ENCODE peak calls at places on chromosomes 7 and 10, in six cellular contexts. W is body of pancreas, O is mammary epithelial cell, Q is ovary, P is OCI-LY7, L is fibroblast of lung. N is an unnamed sample.

GRCh38 chr10:86861351-86861750 is 96.1 kb downstream of the MMRN2 start:
- DNase-seq in Q (no peak), L (no peak), O (no peak), P (no peak), W (no peak), N (no peak)

GRCh38 chr10:132846631-132847415 is 60.9 kb upstream of the NKX6-2 start:
- DNase-seq in L (no peak), P (no peak), Q (no peak), O (no peak), W (no peak), N (no peak)

GRCh38 chr7:142795339-142795863 is 24.6 kb downstream of the PRSS2 start:
- DNase-seq in Q (no peak), O (no peak), L (no peak), W (no peak), P (peak; percentile 77), N (no peak)

GRCh38 chr7:94434031-94434430 is 39.3 kb downstream of the COL1A2 start:
- DNase-seq in P (no peak), L (peak; percentile 5), O (no peak), W (no peak), Q (no peak), N (no peak)

GRCh38 chr7:83065714-83066113 is 97.0 kb downstream of the PCLO start:
- DNase-seq in W (no peak), L (peak; percentile 16), O (peak; percentile 24), P (no peak), Q (no peak), N (peak; percentile 19)

GRCh38 chr10:71965623-71966022 is 1.4 kb downstream of the CHST3 start:
- DNase-seq in P (no peak), W (no peak), Q (peak; percentile 43), L (no peak), O (no peak), N (no peak)

GRCh38 chr10:66148312-66148711 is 777.5 kb upstream of the LRRTM3 start:
- DNase-seq in P (no peak), Q (no peak), O (no peak), W (no peak), L (no peak), N (no peak)

GRCh38 chr10:58936364-58936763 is 240.1 kb upstream of the PHYHIPL start:
- DNase-seq in L (no peak), Q (no peak), P (no peak), O (no peak), W (no peak), N (no peak)

GRCh38 chr7:480531-481218 is 39.0 kb downstream of the PDGFA start:
- DNase-seq in L (no peak), O (no peak), W (peak; percentile 67), Q (no peak), P (no peak), N (no peak)

GRCh38 chr7:82331234-82331633 is 112.3 kb downstream of the CACNA2D1 start:
- DNase-seq in Q (no peak), P (no peak), W (no peak), L (no peak), O (no peak), N (no peak)

GRCh38 chr10:44858988-44859387 is 52.1 kb upstream of the TMEM72 start:
- DNase-seq in O (no peak), Q (no peak), P (no peak), W (no peak), L (no peak), N (no peak)

GRCh38 chr10:77274046-77274795 is 363.4 kb downstream of the KCNMA1 start:
- DNase-seq in Q (no peak), O (peak; percentile 80), L (peak; percentile 32), P (no peak), W (no peak), N (no peak)

GRCh38 chr10:47164800-47165128 is 135.2 kb upstream of the GDF10 start:
- DNase-seq in Q (no peak), W (no peak), P (no peak), O (no peak), L (no peak), N (no peak)

GRCh38 chr7:117164578-117164977 is 158.3 kb downstream of the WNT2 start:
- DNase-seq in O (peak; percentile 46), Q (no peak), W (no peak), L (peak; percentile 64), P (no peak), N (no peak)

GRCh38 chr10:113612154-113612553 is 51.7 kb downstream of the NRAP start:
- DNase-seq in P (no peak), Q (no peak), O (no peak), L (no peak), W (peak; percentile 89), N (no peak)

GRCh38 chr7:45267262-45267661 is 109.7 kb downstream of the RAMP3 start:
- DNase-seq in Q (no peak), L (no peak), W (no peak), O (peak; percentile 8), P (no peak), N (peak; percentile 58)

GRCh38 chr7:130226333-130226732 is 18.7 kb downstream of the SSMEM1 start:
- DNase-seq in W (no peak), O (no peak), L (no peak), P (no peak), Q (no peak), N (no peak)

GRCh38 chr7:41096921-41097320 is 606.0 kb downstream of the INHBA start:
- DNase-seq in Q (no peak), W (no peak), O (peak; percentile 59), P (no peak), L (peak; percentile 93), N (peak; percentile 19)

GRCh38 chr7:27129729-27130539 is 623 bp downstream of the HOXA4 start:
- DNase-seq in Q (no peak), W (no peak), P (no peak), O (no peak), L (no peak), N (no peak)
- H3K27ac ChIP-seq in Q (peak overlapping the region; percentile 61), W (peak overlapping the region; percentile 48), P (no peak overlapping the region), O (no peak overlapping the region), L (no peak overlapping the region), N (no peak overlapping the region)

GRCh38 chr10:18421726-18422293 is 229.6 kb downstream of the NSUN6 start:
- DNase-seq in L (no peak), Q (no peak), W (no peak), P (no peak), O (no peak), N (no peak)
- H3K27ac ChIP-seq in L (no peak overlapping the region), Q (no peak overlapping the region), W (no peak overlapping the region), P (no peak overlapping the region), O (no peak overlapping the region), N (no peak overlapping the region)

DNA sequence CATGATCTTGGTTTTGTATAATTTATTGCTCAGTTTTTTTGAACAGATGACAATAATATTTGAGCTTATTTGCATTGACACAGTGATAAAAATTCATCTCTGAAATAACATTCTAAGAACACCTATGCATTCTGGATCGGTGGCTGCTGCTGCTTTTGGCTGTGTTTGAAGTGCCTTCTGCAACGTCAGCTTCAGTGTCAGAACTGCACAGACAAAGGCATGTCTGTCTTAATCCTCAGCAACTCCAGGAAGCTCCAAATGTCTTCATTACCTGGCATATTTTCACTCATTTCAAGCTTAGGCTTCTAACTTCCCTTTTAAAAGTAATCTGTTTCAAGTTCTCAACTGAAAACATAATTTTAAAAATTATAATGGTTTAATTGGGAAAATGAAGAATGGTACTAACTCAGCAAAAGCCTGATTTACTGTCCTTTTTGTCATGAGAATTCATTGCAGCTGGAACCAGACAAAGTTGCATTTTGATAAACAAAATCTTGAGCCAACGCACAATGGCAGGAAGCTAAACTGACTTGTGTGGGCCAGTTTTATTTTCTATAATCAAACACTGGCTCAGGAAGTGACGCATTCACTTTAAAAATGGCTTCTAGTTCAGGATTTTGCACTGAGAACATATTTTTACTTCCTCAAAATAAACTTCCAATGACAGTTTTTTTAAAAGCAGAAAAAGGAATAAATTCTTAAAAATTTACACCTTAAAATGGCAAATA is 38.7 kb downstream of the NPS start:
- DNase-seq in P (no peak), L (no peak), Q (no peak), O (no peak), W (no peak), N (no peak)
- H3K27ac ChIP-seq in P (no peak overlapping the region), L (no peak overlapping the region), Q (no peak overlapping the region), O (no peak overlapping the region), W (no peak overlapping the region), N (no peak overlapping the region)

DNA sequence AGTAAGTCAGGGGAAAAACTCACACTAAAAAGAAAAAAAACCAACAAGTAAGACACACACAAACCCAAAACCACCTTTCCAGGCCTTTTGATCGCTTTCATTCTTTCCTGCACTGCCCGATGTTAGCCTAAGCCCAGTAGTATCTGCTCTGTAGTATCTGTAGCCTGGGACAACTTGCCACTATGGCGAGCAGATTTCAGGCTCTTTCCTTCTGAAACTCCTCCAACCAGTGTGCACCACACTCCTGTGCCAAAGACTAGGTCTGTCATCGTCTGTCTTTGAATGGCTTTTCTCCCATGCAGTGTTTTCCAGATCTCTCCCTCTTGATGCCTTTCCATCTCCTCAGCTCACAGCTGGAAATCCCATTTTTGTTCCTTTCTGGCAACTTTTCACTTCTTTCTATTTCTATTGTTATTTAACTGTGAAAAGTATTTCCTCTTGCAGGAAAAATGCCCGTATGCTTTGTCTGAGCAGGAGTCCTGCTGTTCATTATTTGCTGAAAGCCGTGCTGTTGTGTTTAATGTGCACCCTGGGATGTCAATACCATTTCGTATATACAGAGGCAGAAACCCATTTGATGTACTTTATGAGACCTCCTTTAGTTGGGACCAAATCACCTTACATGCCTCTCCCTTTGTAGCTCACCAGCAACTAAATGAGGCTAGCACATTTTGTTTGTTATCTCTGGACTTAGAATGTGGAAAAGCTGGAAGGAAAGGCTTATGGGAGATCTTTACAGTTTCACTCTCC is 373.7 kb downstream of the PHTF2 start:
- DNase-seq in O (no peak), Q (no peak), P (no peak), L (no peak), W (no peak), N (no peak)
- H3K27ac ChIP-seq in O (no peak overlapping the region), Q (no peak overlapping the region), P (no peak overlapping the region), L (no peak overlapping the region), W (no peak overlapping the region), N (no peak overlapping the region)

DNA sequence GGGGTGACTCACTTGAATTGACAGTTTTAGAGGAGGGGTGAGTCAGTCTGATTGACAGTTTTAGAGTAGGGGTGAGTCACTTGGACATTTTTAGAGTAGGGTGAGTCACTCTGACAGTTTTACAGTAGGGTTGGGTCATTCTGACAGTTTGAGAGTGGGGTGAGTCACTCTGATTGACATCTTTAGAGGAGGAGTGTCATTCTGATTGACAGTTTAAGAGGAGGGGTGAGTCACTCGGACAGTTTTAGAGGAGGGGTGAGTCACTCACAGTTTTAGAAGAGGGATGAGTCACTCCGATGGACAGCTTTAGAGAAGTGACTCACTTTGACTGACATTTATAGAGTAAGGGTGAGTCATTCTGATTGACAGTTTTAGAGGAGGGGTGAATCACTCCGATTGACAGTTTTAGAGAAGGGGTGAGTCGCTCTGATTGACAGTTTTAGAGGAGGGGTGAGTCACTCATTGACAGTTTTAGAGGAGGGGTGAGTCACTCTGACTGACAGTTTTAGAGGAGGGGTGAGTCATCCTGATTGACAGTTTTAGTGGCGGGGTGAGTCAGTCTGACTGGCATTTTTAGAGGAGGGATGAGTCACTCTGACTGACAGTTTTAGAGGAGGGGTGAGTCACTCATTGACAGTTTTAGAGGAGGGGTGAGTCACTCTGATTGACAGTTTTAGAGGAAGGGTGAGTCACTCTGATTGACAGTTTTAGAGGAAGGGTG is 595.9 kb downstream of the DNAJB6 start:
- DNase-seq in W (no peak), L (no peak), O (no peak), P (no peak), Q (no peak), N (no peak)
- H3K27ac ChIP-seq in W (no peak overlapping the region), L (no peak overlapping the region), O (no peak overlapping the region), P (no peak overlapping the region), Q (no peak overlapping the region), N (no peak overlapping the region)

N was measured in cardiac muscle cell.